ENCODE peak calls at places on chromosomes 16 and 17, in seven cellular contexts. W is heart right ventricle, U is fibroblast of lung, S is transverse colon, F is MM.1S, I is endodermal cell, E is ovary. P is an unnamed sample.

GRCh38 chr17:49361129-49361901 is 735 bp downstream of the ZNF652 start:
- DNase-seq in W (peak; percentile 46), F (peak; percentile 87), E (peak; percentile 21), I (peak; percentile 81), U (peak; percentile 50), S (peak; percentile 74), P (peak; percentile 36)

GRCh38 chr17:50961282-50962220 is 95.4 kb upstream of the TOB1 start:
- DNase-seq in E (no peak), U (no peak), F (no peak), W (no peak), S (no peak), I (peak; percentile 33), P (peak; percentile 60)

GRCh38 chr17:1865252-1866037 is 35.6 kb downstream of the RPA1 start:
- DNase-seq in U (peak; percentile 4), E (no peak), S (peak; percentile 48), W (no peak), I (peak; percentile 78), F (peak; percentile 56), P (peak; percentile 23)

GRCh38 chr17:83118071-83118841 is 38.8 kb downstream of the METRNL start:
- DNase-seq in S (no peak), W (peak; percentile 1), U (no peak), E (no peak), I (peak; percentile 55), F (no peak), P (no peak)

GRCh38 chr17:2805961-2806360 is 9.7 kb downstream of the RAP1GAP2 start:
- DNase-seq in S (no peak), E (no peak), I (no peak), F (no peak), U (no peak), W (no peak), P (no peak)

GRCh38 chr17:40179923-40180659 is 2.8 kb downstream of the RAPGEFL1 start:
- DNase-seq in F (no peak), W (no peak), E (no peak), U (peak; percentile 61), S (peak; percentile 47), I (peak; percentile 76), P (no peak)

GRCh38 chr16:27197004-27197403 is 6.3 kb upstream of the KDM8 start:
- DNase-seq in W (no peak), S (no peak), E (no peak), F (no peak), U (no peak), I (no peak), P (no peak)

GRCh38 chr16:81008151-81008789 is 1.3 kb downstream of the CENPN start:
- DNase-seq in E (peak; percentile 18), W (no peak), I (no peak), F (no peak), U (no peak), S (no peak), P (no peak)

GRCh38 chr17:75626496-75627038 is 6.7 kb upstream of the SMIM5 start:
- DNase-seq in U (no peak), I (no peak), E (no peak), F (no peak), S (no peak), W (no peak), P (no peak)

GRCh38 chr17:8384801-8385335 is 1.9 kb upstream of the RPL26 start:
- DNase-seq in W (no peak), I (peak; percentile 95), F (no peak), S (no peak), E (no peak), U (peak; percentile 96), P (no peak)

GRCh38 chr17:17906418-17907215 is 65.6 kb downstream of the TOM1L2 start:
- DNase-seq in E (no peak), W (no peak), F (no peak), S (no peak), I (peak; percentile 53), U (no peak), P (peak; percentile 62)

GRCh38 chr17:43846963-43847369 is at the start of gene CD300LG:
- DNase-seq in E (no peak), S (no peak), W (peak; percentile 44), F (no peak), U (no peak), I (peak; percentile 82), P (no peak)

GRCh38 chr16:68539704-68540370 is 746 bp downstream of the ZFP90 start:
- DNase-seq in U (peak; percentile 18), E (no peak), W (no peak), I (no peak), F (no peak), S (no peak), P (no peak)

GRCh38 chr16:89909777-89910716 is 8.6 kb upstream of the MC1R start:
- DNase-seq in W (peak; percentile 85), F (no peak), I (peak; percentile 94), S (peak; percentile 79), U (peak; percentile 73), E (peak; percentile 71), P (peak; percentile 63)

GRCh38 chr16:85929259-85929704 is 30.3 kb downstream of the IRF8 start:
- DNase-seq in W (no peak), S (no peak), U (no peak), F (no peak), I (peak; percentile 61), E (no peak), P (no peak)

GRCh38 chr17:80803451-80804428 is 187.9 kb upstream of the CHMP6 start:
- DNase-seq in F (no peak), I (peak; percentile 49), S (no peak), U (no peak), E (no peak), W (no peak), P (no peak)

GRCh38 chr17:61617261-61617660 is 26.2 kb upstream of the NACA2 start:
- DNase-seq in F (no peak), W (no peak), U (no peak), E (no peak), I (no peak), S (no peak), P (no peak)

GRCh38 chr17:14359251-14359939 is 58.5 kb downstream of the HS3ST3B1 start:
- DNase-seq in U (no peak), I (peak; percentile 68), W (no peak), E (no peak), S (no peak), F (no peak), P (no peak)

GRCh38 chr17:77479372-77479781 is 338.6 kb downstream of the SEC14L1 start:
- DNase-seq in W (no peak), S (no peak), E (no peak), I (peak; percentile 82), U (no peak), F (no peak), P (no peak)
- H3K4me1 ChIP-seq in W (peaks cover 66% of the 10 kb centered on the region), S (peaks cover 52% of the 10 kb centered on the region), E (peaks cover 57% of the 10 kb centered on the region), I (peaks cover 7% of the 10 kb centered on the region), U (peaks cover 37% of the 10 kb centered on the region), F (peaks cover 22% of the 10 kb centered on the region), P (peaks cover 34% of the 10 kb centered on the region)

GRCh38 chr17:58514795-58515157 is 338 bp upstream of the MTMR4 start:
- DNase-seq in F (no peak), W (no peak), E (no peak), U (no peak), S (no peak), I (no peak), P (no peak)
- H3K4me3 ChIP-seq in F (peak overlapping the region; percentile 33), W (peak overlapping the region; percentile 71), E (peak overlapping the region; percentile 47), U (peak overlapping the region; percentile 64), S (peak overlapping the region; percentile 86), I (peak overlapping the region; percentile 87), P (peak overlapping the region; percentile 65)

GRCh38 chr16:3762080-3762750 is 44.9 kb upstream of the TRAP1 start:
- DNase-seq in I (no peak), F (no peak), W (no peak), U (no peak), E (no peak), S (no peak), P (no peak)
- H3K4me1 ChIP-seq in I (no peaks in the 10 kb centered on the region), F (no peaks in the 10 kb centered on the region), W (no peaks in the 10 kb centered on the region), U (no peaks in the 10 kb centered on the region), E (no peaks in the 10 kb centered on the region), S (no peaks in the 10 kb centered on the region), P (no peaks in the 10 kb centered on the region)

GRCh38 chr16:2030036-2030435 is 3.3 kb downstream of the NHERF2 start:
- DNase-seq in U (no peak), E (no peak), S (no peak), F (no peak), I (no peak), W (no peak), P (no peak)

GRCh38 chr16:2029350-2029749 is 2.6 kb downstream of the NHERF2 start:
- DNase-seq in I (no peak), W (peak; percentile 30), E (no peak), S (no peak), U (no peak), F (no peak), P (no peak)

GRCh38 chr16:2027024-2028010 is 615 bp downstream of the NHERF2 start:
- DNase-seq in S (no peak), E (no peak), F (peak; percentile 7), I (no peak), W (peak; percentile 49), U (peak; percentile 64), P (no peak)

GRCh38 chr16:2028146-2028545 is 1.4 kb downstream of the NHERF2 start:
- DNase-seq in F (peak; percentile 5), W (no peak), U (no peak), I (no peak), S (no peak), E (no peak), P (no peak)

DNA sequence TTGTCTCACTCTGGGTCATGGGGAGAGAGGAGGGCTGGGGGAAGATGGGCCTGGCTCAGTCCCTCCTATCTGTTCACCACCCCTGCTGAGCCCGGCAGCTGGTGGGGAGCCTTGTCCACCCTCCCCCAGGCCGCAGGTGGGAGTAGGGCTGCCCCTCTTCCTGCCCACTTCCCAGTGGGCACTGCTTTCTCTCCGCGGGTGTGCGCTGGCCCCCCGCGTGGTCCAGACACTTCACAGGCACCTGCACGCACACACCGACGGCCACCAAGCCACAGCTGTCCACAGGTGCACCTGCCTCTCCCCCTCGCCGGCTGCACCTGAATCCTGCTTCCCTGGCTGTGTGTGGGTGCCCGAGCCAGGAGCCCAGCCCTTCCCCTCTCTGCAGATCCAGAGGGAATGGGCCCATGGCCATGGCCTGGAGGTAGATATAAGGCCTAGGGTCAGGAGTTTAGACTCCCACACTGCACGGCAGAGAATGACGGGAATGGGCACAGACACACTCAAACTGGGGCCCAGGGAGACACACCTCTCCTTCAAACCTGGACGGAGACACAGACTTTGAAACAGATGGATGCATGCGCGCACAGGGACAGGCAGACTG is 2.0 kb downstream of the NHERF2 start:
- DNase-seq in S (no peak), W (no peak), E (no peak), I (no peak), U (no peak), F (no peak), P (no peak)
- H3K4me3 ChIP-seq in S (no peak overlapping the region), W (peak overlapping the region; percentile 84), E (no peak overlapping the region), I (no peak overlapping the region), U (no peak overlapping the region), F (no peak overlapping the region), P (no peak overlapping the region)

GRCh38 chr17:45298546-45299285 is 18.1 kb downstream of the MAP3K14 start:
- DNase-seq in W (no peak), U (no peak), S (no peak), E (no peak), F (no peak), I (peak; percentile 41), P (no peak)
- H3K4me1 ChIP-seq in W (peaks cover 100% of the 10 kb centered on the region), U (peaks cover 16% of the 10 kb centered on the region), S (peaks cover 69% of the 10 kb centered on the region), E (peaks cover 31% of the 10 kb centered on the region), F (peaks cover 21% of the 10 kb centered on the region), I (no peaks in the 10 kb centered on the region), P (peaks cover 31% of the 10 kb centered on the region)

GRCh38 chr16:49414651-49415050 is 41.0 kb downstream of the C16orf78 start:
- DNase-seq in E (no peak), U (no peak), F (no peak), I (no peak), S (no peak), W (no peak), P (no peak)
- H3K4me3 ChIP-seq in E (no peak overlapping the region), U (no peak overlapping the region), F (no peak overlapping the region), I (no peak overlapping the region), S (no peak overlapping the region), W (no peak overlapping the region), P (no peak overlapping the region)

P was measured in prostate gland.